ENCODE peak calls at places on chromosome 5, in seven cellular contexts. I is neural progenitor cell, P is aorta, N is dorsolateral prefrontal cortex, T is breast epithelium, C is mucosa of descending colon, M is astrocyte of the cerebellum. W is an unnamed sample.

GRCh38 chr5:115068239-115069086 is 101.2 kb downstream of the TRIM36 start:
- DNase-seq in I (no peak), P (no peak), N (no peak), T (no peak), C (no peak), M (no peak), W (peak)

GRCh38 chr5:72859127-72859526 is 42.7 kb downstream of the TNPO1 start:
- DNase-seq in I (no peak), P (no peak), N (no peak), T (no peak), C (no peak), M (no peak), W (no peak)

GRCh38 chr5:140324041-140324833 is 21.3 kb upstream of the PFDN1 start:
- DNase-seq in I (no peak), P (no peak), N (no peak), T (no peak), C (no peak), M (no peak), W (peak)

GRCh38 chr5:5967945-5968344 is 410.4 kb downstream of the MED10 start:
- DNase-seq in I (no peak), P (no peak), N (no peak), T (no peak), C (no peak), M (no peak), W (no peak)

GRCh38 chr5:151881626-151882225 is 42.9 kb downstream of the GLRA1 start:
- DNase-seq in I (peak), P (no peak), N (no peak), T (no peak), C (no peak), M (no peak), W (no peak)

GRCh38 chr5:172321593-172321992 is 38.0 kb upstream of the UBTD2 start:
- DNase-seq in I (no peak), P (no peak), N (no peak), T (no peak), C (no peak), M (no peak), W (no peak)

GRCh38 chr5:55226027-55226933 is 835 bp downstream of the MCIDAS start:
- DNase-seq in I (peak), P (no peak), N (no peak), T (no peak), C (peak), M (no peak), W (no peak)

GRCh38 chr5:138354926-138355378 is 2.5 kb downstream of the KDM3B start:
- DNase-seq in I (peak), P (no peak), N (peak), T (no peak), C (no peak), M (peak), W (peak)

GRCh38 chr5:179176571-179177230 is 116.5 kb downstream of the ZNF354C start:
- DNase-seq in I (no peak), P (peak), N (no peak), T (no peak), C (no peak), M (no peak), W (no peak)

GRCh38 chr5:40465416-40465815 is 214.3 kb upstream of the PTGER4 start:
- DNase-seq in I (no peak), P (no peak), N (no peak), T (no peak), C (no peak), M (no peak), W (no peak)

GRCh38 chr5:101904736-101905135 is 391.3 kb downstream of the SLCO4C1 start:
- DNase-seq in I (peak), P (no peak), N (no peak), T (no peak), C (no peak), M (peak), W (no peak)

GRCh38 chr5:76684012-76684731 is 31.8 kb upstream of the F2R start:
- DNase-seq in I (no peak), P (no peak), N (no peak), T (no peak), C (no peak), M (no peak), W (no peak)

GRCh38 chr5:125914471-125914870 is 508.7 kb upstream of the GRAMD2B start:
- DNase-seq in I (no peak), P (no peak), N (no peak), T (no peak), C (no peak), M (no peak), W (no peak)

GRCh38 chr5:79771387-79771786 is 81.8 kb downstream of the CMYA5 start:
- DNase-seq in I (no peak), P (no peak), N (no peak), T (no peak), C (no peak), M (peak), W (peak)

GRCh38 chr5:7926296-7926695 is 57.3 kb downstream of the MTRR start:
- DNase-seq in I (no peak), P (no peak), N (no peak), T (no peak), C (no peak), M (peak), W (no peak)

GRCh38 chr5:72114629-72115028 is 7.4 kb downstream of the MAP1B start:
- DNase-seq in I (no peak), P (no peak), N (no peak), T (no peak), C (no peak), M (no peak), W (no peak)

GRCh38 chr5:147998704-147999103 is 65.1 kb upstream of the SPINK5 start:
- DNase-seq in I (no peak), P (no peak), N (no peak), T (no peak), C (no peak), M (no peak), W (no peak)

GRCh38 chr5:55634204-55634785 is 77.8 kb downstream of the SLC38A9 start:
- DNase-seq in I (no peak), P (no peak), N (no peak), T (no peak), C (no peak), M (peak), W (no peak)

GRCh38 chr5:68225188-68225910 is 9.8 kb downstream of the PIK3R1 start:
- DNase-seq in I (no peak), P (peak), N (peak), T (no peak), C (no peak), M (peak), W (peak)

GRCh38 chr5:44568519-44568918 is 179.3 kb upstream of the FGF10 start:
- DNase-seq in I (no peak), P (no peak), N (no peak), T (no peak), C (no peak), M (no peak), W (no peak)

GRCh38 chr5:31719988-31720387 is 81.1 kb downstream of the PDZD2 start:
- DNase-seq in I (no peak), P (no peak), N (no peak), T (no peak), C (no peak), M (no peak), W (no peak)

GRCh38 chr5:55816342-55816741 is 34.8 kb upstream of the IL31RA start:
- DNase-seq in I (no peak), P (no peak), N (no peak), T (no peak), C (no peak), M (peak), W (peak)

GRCh38 chr5:173736923-173737412 is 120.5 kb upstream of the BOD1 start:
- DNase-seq in I (no peak), P (no peak), N (no peak), T (no peak), C (peak), M (no peak), W (no peak)

GRCh38 chr5:120447706-120448239 is 16.3 kb upstream of the PRR16 start:
- DNase-seq in I (no peak), P (no peak), N (no peak), T (no peak), C (no peak), M (no peak), W (no peak)

DNA sequence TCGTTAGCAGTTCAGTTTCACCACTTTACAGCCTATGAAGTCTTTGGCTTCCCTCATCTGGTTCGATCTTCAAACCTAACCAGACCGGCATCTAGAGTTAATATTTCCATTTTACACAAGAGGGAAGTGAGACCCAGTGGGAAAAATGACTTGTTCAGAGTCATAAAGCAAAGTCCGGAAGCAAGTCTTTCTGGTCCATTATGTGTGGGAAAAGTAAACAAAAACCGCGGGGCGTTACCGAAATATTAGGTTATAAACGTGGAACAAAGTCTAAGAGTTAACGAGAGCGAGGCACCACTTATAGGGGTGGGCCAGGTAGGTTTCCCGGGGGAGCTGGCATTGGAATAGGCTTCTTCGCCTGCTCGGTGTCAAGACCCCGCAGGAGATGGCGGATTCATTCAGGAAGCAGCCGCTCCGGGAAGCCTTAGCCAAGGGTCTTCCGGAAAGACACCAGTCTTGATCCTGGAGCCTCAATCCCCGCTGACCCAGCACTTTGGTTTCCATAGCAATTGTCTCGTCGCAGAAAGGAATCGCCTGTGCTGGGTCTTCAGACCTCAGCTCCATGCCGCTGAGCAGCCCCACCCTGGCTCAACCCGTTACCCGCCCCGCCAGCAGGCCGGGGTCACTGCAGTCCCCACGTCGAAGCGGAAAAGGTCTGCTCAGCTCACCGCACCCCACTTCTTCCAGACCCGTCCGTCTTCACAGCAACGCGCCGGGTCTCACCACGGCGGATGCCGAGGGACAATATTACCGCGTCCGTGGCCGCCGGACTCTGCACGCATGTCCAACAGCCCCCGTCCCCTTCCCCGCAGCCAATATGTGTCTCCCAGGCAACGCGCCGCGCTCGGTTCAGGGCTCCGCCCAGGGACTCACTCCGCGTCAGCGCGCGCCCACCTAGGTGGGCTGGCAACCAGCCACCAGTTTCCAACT is at the start of gene C5orf52:
- DNase-seq in I (no peak), P (peak), N (peak), T (no peak), C (no peak), M (no peak), W (no peak)
- H3K4me3 ChIP-seq in I (no peak), P (peak), N (peak), T (peak), C (peak), M (peak), W (peak)

GRCh38 chr5:11468334-11469039 is 435.8 kb downstream of the CTNND2 start:
- DNase-seq in I (no peak), P (no peak), N (no peak), T (no peak), C (no peak), M (peak), W (peak)

GRCh38 chr5:11467588-11467987 is 436.7 kb downstream of the CTNND2 start:
- DNase-seq in I (no peak), P (no peak), N (no peak), T (no peak), C (no peak), M (peak), W (no peak)
- H3K4me3 ChIP-seq in I (no peak), P (no peak), N (no peak), T (no peak), C (no peak), M (no peak), W (no peak)

DNA sequence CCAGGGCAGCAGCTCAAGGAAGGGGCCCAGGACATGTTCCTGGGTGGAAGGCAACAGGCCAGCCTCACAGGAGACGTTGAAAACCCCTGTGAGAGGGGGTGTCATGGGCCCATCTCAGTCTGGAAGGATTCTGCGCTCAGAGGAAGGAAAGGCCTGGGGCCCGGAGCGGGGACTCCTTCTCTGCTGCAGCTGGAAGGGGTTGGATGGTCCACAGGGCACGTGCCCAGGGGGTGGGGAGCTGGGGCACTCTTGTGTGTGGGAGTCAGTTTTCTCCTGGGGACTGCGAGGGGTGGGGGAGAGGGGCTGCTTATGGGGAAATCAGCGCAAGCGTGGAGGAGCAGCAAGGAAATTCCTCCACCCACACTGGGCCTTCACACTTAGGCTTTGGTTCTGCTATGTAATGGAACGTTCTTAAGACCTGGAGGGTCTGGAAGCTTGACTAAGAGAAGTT is 2.9 kb upstream of the LPCAT1 start:
- DNase-seq in I (no peak), P (peak), N (no peak), T (peak), C (peak), M (no peak), W (no peak)
- H3K4me3 ChIP-seq in I (no peak), P (no peak), N (no peak), T (no peak), C (no peak), M (no peak), W (no peak)

GRCh38 chr5:66615894-66616293 is 19.7 kb downstream of the MAST4 start:
- DNase-seq in I (no peak), P (no peak), N (no peak), T (no peak), C (no peak), M (no peak), W (no peak)

GRCh38 chr5:66617991-66618768 is 22.0 kb downstream of the MAST4 start:
- DNase-seq in I (no peak), P (no peak), N (no peak), T (no peak), C (no peak), M (no peak), W (no peak)

GRCh38 chr5:66615136-66615535 is 18.9 kb downstream of the MAST4 start:
- DNase-seq in I (no peak), P (no peak), N (no peak), T (no peak), C (no peak), M (no peak), W (no peak)

GRCh38 chr5:66616495-66617222 is 20.5 kb downstream of the MAST4 start:
- DNase-seq in I (no peak), P (no peak), N (no peak), T (no peak), C (no peak), M (no peak), W (no peak)

DNA sequence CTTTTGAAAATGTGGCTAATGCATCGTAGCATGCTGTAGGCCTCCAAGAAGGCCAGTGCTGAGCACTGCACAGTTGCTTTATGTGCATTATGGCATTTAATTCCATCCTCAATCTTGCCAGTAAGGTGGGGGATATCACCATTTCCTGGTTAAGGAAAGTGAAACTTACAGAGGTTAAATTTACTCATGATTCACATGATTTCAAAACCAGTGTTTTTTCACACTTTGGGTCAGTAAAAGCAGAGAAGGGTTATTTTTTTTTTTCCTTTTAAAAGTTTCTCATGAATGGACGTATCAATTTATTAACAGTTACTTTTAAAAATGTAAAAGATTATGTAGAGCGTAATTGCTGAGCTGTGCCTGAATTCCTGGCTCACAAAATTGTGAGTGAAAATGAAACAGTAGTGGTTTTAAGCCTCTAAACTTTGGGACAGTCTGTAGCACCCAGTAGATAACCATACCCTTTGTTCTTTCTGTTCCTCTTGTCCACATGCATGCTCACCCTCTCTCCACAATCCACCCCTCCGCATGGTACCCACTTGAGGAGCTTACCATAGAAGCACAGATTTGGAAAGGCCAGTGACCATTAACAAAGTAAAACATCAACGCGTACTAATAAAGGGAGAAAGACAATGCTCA is 21.1 kb downstream of the MAST4 start:
- DNase-seq in I (no peak), P (no peak), N (no peak), T (no peak), C (no peak), M (no peak), W (no peak)
- H3K4me3 ChIP-seq in I (no peak), P (no peak), N (no peak), T (no peak), C (no peak), M (no peak), W (no peak)

DNA sequence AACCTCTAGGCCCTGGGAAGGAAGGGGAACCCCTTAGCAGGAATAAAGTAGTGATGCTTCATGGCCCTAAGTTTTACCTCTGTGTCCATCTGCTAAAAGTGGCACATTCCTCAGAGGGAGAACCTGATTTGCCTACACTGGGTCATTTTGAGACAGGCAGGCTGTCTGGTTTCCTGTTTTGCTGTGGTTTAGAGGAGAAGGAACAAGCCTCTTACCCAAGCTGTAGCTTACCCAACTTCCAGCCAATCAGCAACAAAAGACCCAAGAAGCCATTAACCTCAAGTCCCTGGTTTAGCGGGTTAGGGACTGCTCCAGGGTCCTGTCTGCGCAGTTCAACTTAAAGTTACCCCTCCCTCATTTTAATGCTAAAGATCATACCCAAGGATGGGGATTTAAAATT is 411.0 kb downstream of the MAT2B start:
- DNase-seq in I (no peak), P (no peak), N (no peak), T (no peak), C (no peak), M (no peak), W (no peak)
- H3K4me3 ChIP-seq in I (no peak), P (no peak), N (no peak), T (no peak), C (no peak), M (no peak), W (no peak)

DNA sequence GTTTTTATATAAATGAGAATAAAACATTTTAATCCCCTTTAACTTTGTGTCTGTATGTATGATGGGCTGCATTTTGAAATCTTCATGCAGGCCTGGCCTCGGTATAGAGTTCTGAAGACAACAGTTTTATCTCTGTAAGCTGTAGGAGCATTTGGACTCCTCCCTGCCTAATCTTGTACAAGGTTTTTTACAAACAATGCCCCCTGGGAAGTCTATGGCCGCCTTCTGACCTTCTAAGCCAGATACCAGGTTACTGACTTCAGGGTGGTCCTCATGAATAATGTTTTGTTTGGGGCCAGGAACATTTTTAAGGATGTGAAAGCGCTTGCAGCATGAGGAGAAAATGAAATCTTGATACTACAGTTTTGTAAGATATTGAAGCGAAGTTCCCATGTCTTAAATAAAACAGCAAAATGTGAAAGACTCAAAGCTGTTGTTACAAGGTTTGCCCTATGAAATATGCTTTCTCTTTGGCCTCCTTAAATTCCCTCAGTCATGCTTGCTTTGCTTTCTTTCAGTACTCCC is 5.1 kb downstream of the ANKDD1B start:
- DNase-seq in I (peak), P (no peak), N (no peak), T (no peak), C (no peak), M (no peak), W (no peak)
- H3K4me3 ChIP-seq in I (no peak), P (no peak), N (no peak), T (no peak), C (no peak), M (no peak), W (no peak)

DNA sequence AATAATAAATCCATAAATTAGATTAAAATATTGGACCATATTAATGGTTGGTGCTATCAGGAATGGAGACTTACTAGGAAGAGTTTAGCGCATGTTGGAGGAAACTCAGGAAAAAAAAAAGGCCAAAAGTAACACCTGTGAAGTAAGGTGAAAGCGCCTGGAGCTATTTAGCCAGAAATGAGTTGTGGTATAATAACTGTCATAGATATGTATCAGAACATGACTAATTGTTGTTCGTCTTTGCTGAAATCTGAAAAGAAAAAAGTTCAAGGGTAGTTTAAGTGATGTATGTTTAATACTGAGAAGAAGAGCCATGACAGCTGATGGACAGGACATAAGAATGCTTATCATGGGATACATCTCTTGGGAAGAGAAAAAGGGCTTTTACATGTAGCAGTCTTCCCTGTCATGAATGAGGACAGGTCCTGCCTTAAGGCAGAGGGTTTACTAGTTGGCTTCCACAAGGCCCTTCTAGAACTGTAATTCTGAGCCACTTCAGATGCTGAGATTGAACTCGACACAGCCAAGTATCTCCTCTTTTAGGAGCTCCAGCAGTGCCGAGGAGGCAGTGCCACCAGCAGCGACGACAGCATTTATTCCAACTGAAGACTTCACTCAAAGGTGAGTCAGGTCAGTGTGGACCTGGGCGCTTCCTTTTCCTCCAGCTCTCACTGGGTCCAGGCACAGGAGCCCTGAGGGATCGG is 946 bp upstream of the CAMK4 start:
- DNase-seq in I (no peak), P (no peak), N (no peak), T (no peak), C (no peak), M (no peak), W (no peak)
- H3K4me3 ChIP-seq in I (peak), P (no peak), N (peak), T (peak), C (no peak), M (peak), W (peak)

GRCh38 chr5:18744441-18744840 is 1110.2 kb downstream of the TAF11L14 start:
- DNase-seq in I (no peak), P (no peak), N (no peak), T (no peak), C (no peak), M (no peak), W (no peak)
- H3K4me3 ChIP-seq in I (no peak), P (no peak), N (no peak), T (no peak), C (no peak), M (no peak), W (no peak)